ENCODE peak calls at places on chromosomes 7 and 10, in ten cellular contexts. One of them, this sample, is unnamed.

GRCh38 chr10:119803264-119803663 is 69.4 kb downstream of the MCMBP start:
- DNase-seq in activated T-cell treated with anti-CD3 and anti-CD28 coated beads, Interleukin-2, amount 50 U/mL, for 72 hours: no peak
- DNase-seq in MCF 10A: peak
- DNase-seq in colonic mucosa: no peak
- DNase-seq in smooth muscle cell of the brain vasculature: no peak
- DNase-seq in NCI-H774: no peak
- DNase-seq in stimulated activated CD4-positive, alpha-beta T cell treated with anti-CD3 and anti-CD28 coated beads, Interleukin-4, amount 100 ng/mL, for 24 hours: no peak
- DNase-seq in NCI-H1417: no peak
- DNase-seq in stimulated activated CD8-positive, alpha-beta memory T cell treated with anti-CD3 and anti-CD28 coated beads, Interleukin-2, amount 100 ng/mL, for 1 hour: no peak
- DNase-seq in WTC11: no peak
- DNase-seq in this sample: no peak

GRCh38 chr7:124777268-124777667 is 11.7 kb upstream of the GPR37 start:
- DNase-seq in activated T-cell treated with anti-CD3 and anti-CD28 coated beads, Interleukin-2, amount 50 U/mL, for 72 hours: no peak
- DNase-seq in MCF 10A: no peak
- DNase-seq in colonic mucosa: no peak
- DNase-seq in smooth muscle cell of the brain vasculature: no peak
- DNase-seq in NCI-H774: no peak
- DNase-seq in stimulated activated CD4-positive, alpha-beta T cell treated with anti-CD3 and anti-CD28 coated beads, Interleukin-4, amount 100 ng/mL, for 24 hours: no peak
- DNase-seq in NCI-H1417: no peak
- DNase-seq in stimulated activated CD8-positive, alpha-beta memory T cell treated with anti-CD3 and anti-CD28 coated beads, Interleukin-2, amount 100 ng/mL, for 1 hour: no peak
- DNase-seq in WTC11: no peak
- DNase-seq in this sample: no peak

GRCh38 chr7:114086906-114087651 is 168.3 kb upstream of the PPP1R3A start:
- DNase-seq in activated T-cell treated with anti-CD3 and anti-CD28 coated beads, Interleukin-2, amount 50 U/mL, for 72 hours: no peak
- DNase-seq in MCF 10A: no peak
- DNase-seq in colonic mucosa: peak
- DNase-seq in smooth muscle cell of the brain vasculature: no peak
- DNase-seq in NCI-H774: peak
- DNase-seq in stimulated activated CD4-positive, alpha-beta T cell treated with anti-CD3 and anti-CD28 coated beads, Interleukin-4, amount 100 ng/mL, for 24 hours: no peak
- DNase-seq in NCI-H1417: peak
- DNase-seq in stimulated activated CD8-positive, alpha-beta memory T cell treated with anti-CD3 and anti-CD28 coated beads, Interleukin-2, amount 100 ng/mL, for 1 hour: no peak
- DNase-seq in WTC11: peak
- DNase-seq in this sample: no peak

GRCh38 chr10:88536437-88536836 is 46.7 kb downstream of the RNLS start:
- DNase-seq in activated T-cell treated with anti-CD3 and anti-CD28 coated beads, Interleukin-2, amount 50 U/mL, for 72 hours: no peak
- DNase-seq in MCF 10A: no peak
- DNase-seq in colonic mucosa: no peak
- DNase-seq in smooth muscle cell of the brain vasculature: no peak
- DNase-seq in NCI-H774: no peak
- DNase-seq in stimulated activated CD4-positive, alpha-beta T cell treated with anti-CD3 and anti-CD28 coated beads, Interleukin-4, amount 100 ng/mL, for 24 hours: no peak
- DNase-seq in NCI-H1417: no peak
- DNase-seq in stimulated activated CD8-positive, alpha-beta memory T cell treated with anti-CD3 and anti-CD28 coated beads, Interleukin-2, amount 100 ng/mL, for 1 hour: no peak
- DNase-seq in WTC11: no peak
- DNase-seq in this sample: no peak

GRCh38 chr10:69949770-69950169 is 102.9 kb upstream of the MACROH2A2 start:
- DNase-seq in activated T-cell treated with anti-CD3 and anti-CD28 coated beads, Interleukin-2, amount 50 U/mL, for 72 hours: no peak
- DNase-seq in MCF 10A: no peak
- DNase-seq in colonic mucosa: no peak
- DNase-seq in smooth muscle cell of the brain vasculature: no peak
- DNase-seq in NCI-H774: no peak
- DNase-seq in stimulated activated CD4-positive, alpha-beta T cell treated with anti-CD3 and anti-CD28 coated beads, Interleukin-4, amount 100 ng/mL, for 24 hours: no peak
- DNase-seq in NCI-H1417: no peak
- DNase-seq in stimulated activated CD8-positive, alpha-beta memory T cell treated with anti-CD3 and anti-CD28 coated beads, Interleukin-2, amount 100 ng/mL, for 1 hour: no peak
- DNase-seq in WTC11: no peak
- DNase-seq in this sample: no peak

GRCh38 chr7:115689941-115690340 is 340.6 kb downstream of the TFEC start:
- DNase-seq in activated T-cell treated with anti-CD3 and anti-CD28 coated beads, Interleukin-2, amount 50 U/mL, for 72 hours: no peak
- DNase-seq in MCF 10A: no peak
- DNase-seq in colonic mucosa: no peak
- DNase-seq in smooth muscle cell of the brain vasculature: peak
- DNase-seq in NCI-H774: no peak
- DNase-seq in stimulated activated CD4-positive, alpha-beta T cell treated with anti-CD3 and anti-CD28 coated beads, Interleukin-4, amount 100 ng/mL, for 24 hours: no peak
- DNase-seq in NCI-H1417: no peak
- DNase-seq in stimulated activated CD8-positive, alpha-beta memory T cell treated with anti-CD3 and anti-CD28 coated beads, Interleukin-2, amount 100 ng/mL, for 1 hour: no peak
- DNase-seq in WTC11: no peak
- DNase-seq in this sample: no peak

GRCh38 chr7:17368856-17369520 is 70.5 kb downstream of the AHR start:
- DNase-seq in activated T-cell treated with anti-CD3 and anti-CD28 coated beads, Interleukin-2, amount 50 U/mL, for 72 hours: no peak
- DNase-seq in MCF 10A: peak
- DNase-seq in colonic mucosa: no peak
- DNase-seq in smooth muscle cell of the brain vasculature: no peak
- DNase-seq in NCI-H774: no peak
- DNase-seq in stimulated activated CD4-positive, alpha-beta T cell treated with anti-CD3 and anti-CD28 coated beads, Interleukin-4, amount 100 ng/mL, for 24 hours: no peak
- DNase-seq in NCI-H1417: no peak
- DNase-seq in stimulated activated CD8-positive, alpha-beta memory T cell treated with anti-CD3 and anti-CD28 coated beads, Interleukin-2, amount 100 ng/mL, for 1 hour: no peak
- DNase-seq in WTC11: no peak
- DNase-seq in this sample: no peak

GRCh38 chr7:102993532-102994029 is 80.8 kb downstream of the LRRC17 start:
- DNase-seq in activated T-cell treated with anti-CD3 and anti-CD28 coated beads, Interleukin-2, amount 50 U/mL, for 72 hours: no peak
- DNase-seq in MCF 10A: peak
- DNase-seq in colonic mucosa: no peak
- DNase-seq in smooth muscle cell of the brain vasculature: peak
- DNase-seq in NCI-H774: no peak
- DNase-seq in stimulated activated CD4-positive, alpha-beta T cell treated with anti-CD3 and anti-CD28 coated beads, Interleukin-4, amount 100 ng/mL, for 24 hours: no peak
- DNase-seq in NCI-H1417: no peak
- DNase-seq in stimulated activated CD8-positive, alpha-beta memory T cell treated with anti-CD3 and anti-CD28 coated beads, Interleukin-2, amount 100 ng/mL, for 1 hour: no peak
- DNase-seq in WTC11: no peak
- DNase-seq in this sample: no peak

GRCh38 chr7:70142247-70142932 is 544.1 kb downstream of the AUTS2 start:
- DNase-seq in activated T-cell treated with anti-CD3 and anti-CD28 coated beads, Interleukin-2, amount 50 U/mL, for 72 hours: no peak
- DNase-seq in MCF 10A: no peak
- DNase-seq in colonic mucosa: no peak
- DNase-seq in smooth muscle cell of the brain vasculature: no peak
- DNase-seq in NCI-H774: no peak
- DNase-seq in stimulated activated CD4-positive, alpha-beta T cell treated with anti-CD3 and anti-CD28 coated beads, Interleukin-4, amount 100 ng/mL, for 24 hours: no peak
- DNase-seq in NCI-H1417: no peak
- DNase-seq in stimulated activated CD8-positive, alpha-beta memory T cell treated with anti-CD3 and anti-CD28 coated beads, Interleukin-2, amount 100 ng/mL, for 1 hour: no peak
- DNase-seq in WTC11: no peak
- DNase-seq in this sample: no peak

GRCh38 chr7:84218681-84219080 is 24.1 kb upstream of the SEMA3A start:
- DNase-seq in activated T-cell treated with anti-CD3 and anti-CD28 coated beads, Interleukin-2, amount 50 U/mL, for 72 hours: no peak
- DNase-seq in MCF 10A: peak
- DNase-seq in colonic mucosa: peak
- DNase-seq in smooth muscle cell of the brain vasculature: no peak
- DNase-seq in NCI-H774: no peak
- DNase-seq in stimulated activated CD4-positive, alpha-beta T cell treated with anti-CD3 and anti-CD28 coated beads, Interleukin-4, amount 100 ng/mL, for 24 hours: no peak
- DNase-seq in NCI-H1417: no peak
- DNase-seq in stimulated activated CD8-positive, alpha-beta memory T cell treated with anti-CD3 and anti-CD28 coated beads, Interleukin-2, amount 100 ng/mL, for 1 hour: no peak
- DNase-seq in WTC11: no peak
- DNase-seq in this sample: no peak

GRCh38 chr7:70334883-70335282 is 736.6 kb downstream of the AUTS2 start:
- DNase-seq in activated T-cell treated with anti-CD3 and anti-CD28 coated beads, Interleukin-2, amount 50 U/mL, for 72 hours: peak
- DNase-seq in MCF 10A: no peak
- DNase-seq in colonic mucosa: no peak
- DNase-seq in smooth muscle cell of the brain vasculature: no peak
- DNase-seq in NCI-H774: no peak
- DNase-seq in stimulated activated CD4-positive, alpha-beta T cell treated with anti-CD3 and anti-CD28 coated beads, Interleukin-4, amount 100 ng/mL, for 24 hours: no peak
- DNase-seq in NCI-H1417: no peak
- DNase-seq in stimulated activated CD8-positive, alpha-beta memory T cell treated with anti-CD3 and anti-CD28 coated beads, Interleukin-2, amount 100 ng/mL, for 1 hour: no peak
- DNase-seq in WTC11: no peak
- DNase-seq in this sample: no peak

GRCh38 chr7:157669768-157670345 is 333.1 kb downstream of the DNAJB6 start:
- DNase-seq in activated T-cell treated with anti-CD3 and anti-CD28 coated beads, Interleukin-2, amount 50 U/mL, for 72 hours: no peak
- DNase-seq in MCF 10A: no peak
- DNase-seq in colonic mucosa: no peak
- DNase-seq in smooth muscle cell of the brain vasculature: no peak
- DNase-seq in NCI-H774: no peak
- DNase-seq in stimulated activated CD4-positive, alpha-beta T cell treated with anti-CD3 and anti-CD28 coated beads, Interleukin-4, amount 100 ng/mL, for 24 hours: no peak
- DNase-seq in NCI-H1417: no peak
- DNase-seq in stimulated activated CD8-positive, alpha-beta memory T cell treated with anti-CD3 and anti-CD28 coated beads, Interleukin-2, amount 100 ng/mL, for 1 hour: no peak
- DNase-seq in WTC11: no peak
- DNase-seq in this sample: no peak

GRCh38 chr7:36570508-36571219 is 153.6 kb downstream of the AOAH start:
- DNase-seq in activated T-cell treated with anti-CD3 and anti-CD28 coated beads, Interleukin-2, amount 50 U/mL, for 72 hours: no peak
- DNase-seq in MCF 10A: no peak
- DNase-seq in colonic mucosa: no peak
- DNase-seq in smooth muscle cell of the brain vasculature: no peak
- DNase-seq in NCI-H774: no peak
- DNase-seq in stimulated activated CD4-positive, alpha-beta T cell treated with anti-CD3 and anti-CD28 coated beads, Interleukin-4, amount 100 ng/mL, for 24 hours: no peak
- DNase-seq in NCI-H1417: no peak
- DNase-seq in stimulated activated CD8-positive, alpha-beta memory T cell treated with anti-CD3 and anti-CD28 coated beads, Interleukin-2, amount 100 ng/mL, for 1 hour: no peak
- DNase-seq in WTC11: no peak
- DNase-seq in this sample: no peak

GRCh38 chr10:74437822-74438221 is 286.8 kb downstream of the ADK start:
- DNase-seq in activated T-cell treated with anti-CD3 and anti-CD28 coated beads, Interleukin-2, amount 50 U/mL, for 72 hours: no peak
- DNase-seq in MCF 10A: peak
- DNase-seq in colonic mucosa: no peak
- DNase-seq in smooth muscle cell of the brain vasculature: no peak
- DNase-seq in NCI-H774: no peak
- DNase-seq in stimulated activated CD4-positive, alpha-beta T cell treated with anti-CD3 and anti-CD28 coated beads, Interleukin-4, amount 100 ng/mL, for 24 hours: no peak
- DNase-seq in NCI-H1417: no peak
- DNase-seq in stimulated activated CD8-positive, alpha-beta memory T cell treated with anti-CD3 and anti-CD28 coated beads, Interleukin-2, amount 100 ng/mL, for 1 hour: no peak
- DNase-seq in WTC11: no peak
- DNase-seq in this sample: no peak

GRCh38 chr7:36984051-36984492 is 259.8 kb upstream of the AOAH start:
- DNase-seq in activated T-cell treated with anti-CD3 and anti-CD28 coated beads, Interleukin-2, amount 50 U/mL, for 72 hours: no peak
- DNase-seq in MCF 10A: no peak
- DNase-seq in colonic mucosa: no peak
- DNase-seq in smooth muscle cell of the brain vasculature: no peak
- DNase-seq in NCI-H774: no peak
- DNase-seq in stimulated activated CD4-positive, alpha-beta T cell treated with anti-CD3 and anti-CD28 coated beads, Interleukin-4, amount 100 ng/mL, for 24 hours: no peak
- DNase-seq in NCI-H1417: no peak
- DNase-seq in stimulated activated CD8-positive, alpha-beta memory T cell treated with anti-CD3 and anti-CD28 coated beads, Interleukin-2, amount 100 ng/mL, for 1 hour: no peak
- DNase-seq in WTC11: no peak
- DNase-seq in this sample: no peak

GRCh38 chr7:18866359-18867036 is 250.9 kb downstream of the TWIST1 start:
- DNase-seq in activated T-cell treated with anti-CD3 and anti-CD28 coated beads, Interleukin-2, amount 50 U/mL, for 72 hours: peak
- DNase-seq in MCF 10A: peak
- DNase-seq in colonic mucosa: peak
- DNase-seq in smooth muscle cell of the brain vasculature: peak
- DNase-seq in NCI-H774: no peak
- DNase-seq in stimulated activated CD4-positive, alpha-beta T cell treated with anti-CD3 and anti-CD28 coated beads, Interleukin-4, amount 100 ng/mL, for 24 hours: peak
- DNase-seq in NCI-H1417: no peak
- DNase-seq in stimulated activated CD8-positive, alpha-beta memory T cell treated with anti-CD3 and anti-CD28 coated beads, Interleukin-2, amount 100 ng/mL, for 1 hour: no peak
- DNase-seq in WTC11: no peak
- DNase-seq in this sample: no peak

GRCh38 chr10:26858707-26859034 is 2.1 kb downstream of the ABI1 start:
- DNase-seq in activated T-cell treated with anti-CD3 and anti-CD28 coated beads, Interleukin-2, amount 50 U/mL, for 72 hours: no peak
- DNase-seq in MCF 10A: peak
- DNase-seq in colonic mucosa: no peak
- DNase-seq in smooth muscle cell of the brain vasculature: no peak
- DNase-seq in NCI-H774: no peak
- DNase-seq in stimulated activated CD4-positive, alpha-beta T cell treated with anti-CD3 and anti-CD28 coated beads, Interleukin-4, amount 100 ng/mL, for 24 hours: no peak
- DNase-seq in NCI-H1417: no peak
- DNase-seq in stimulated activated CD8-positive, alpha-beta memory T cell treated with anti-CD3 and anti-CD28 coated beads, Interleukin-2, amount 100 ng/mL, for 1 hour: no peak
- DNase-seq in WTC11: no peak
- DNase-seq in this sample: no peak

GRCh38 chr10:133528296-133528844 is 1.2 kb downstream of the CYP2E1 start:
- DNase-seq in activated T-cell treated with anti-CD3 and anti-CD28 coated beads, Interleukin-2, amount 50 U/mL, for 72 hours: no peak
- DNase-seq in MCF 10A: no peak
- DNase-seq in colonic mucosa: no peak
- DNase-seq in smooth muscle cell of the brain vasculature: no peak
- DNase-seq in NCI-H774: no peak
- DNase-seq in stimulated activated CD4-positive, alpha-beta T cell treated with anti-CD3 and anti-CD28 coated beads, Interleukin-4, amount 100 ng/mL, for 24 hours: no peak
- DNase-seq in NCI-H1417: no peak
- DNase-seq in stimulated activated CD8-positive, alpha-beta memory T cell treated with anti-CD3 and anti-CD28 coated beads, Interleukin-2, amount 100 ng/mL, for 1 hour: no peak
- DNase-seq in WTC11: no peak
- DNase-seq in this sample: no peak

GRCh38 chr7:143936087-143937009 is 1.3 kb downstream of the OR2F2 start:
- DNase-seq in activated T-cell treated with anti-CD3 and anti-CD28 coated beads, Interleukin-2, amount 50 U/mL, for 72 hours: no peak
- DNase-seq in MCF 10A: peak
- DNase-seq in colonic mucosa: no peak
- DNase-seq in smooth muscle cell of the brain vasculature: no peak
- DNase-seq in NCI-H774: no peak
- DNase-seq in stimulated activated CD4-positive, alpha-beta T cell treated with anti-CD3 and anti-CD28 coated beads, Interleukin-4, amount 100 ng/mL, for 24 hours: no peak
- DNase-seq in NCI-H1417: no peak
- DNase-seq in stimulated activated CD8-positive, alpha-beta memory T cell treated with anti-CD3 and anti-CD28 coated beads, Interleukin-2, amount 100 ng/mL, for 1 hour: no peak
- DNase-seq in WTC11: no peak
- DNase-seq in this sample: no peak

GRCh38 chr10:28587970-28588290 is 55.0 kb downstream of the WAC start:
- DNase-seq in activated T-cell treated with anti-CD3 and anti-CD28 coated beads, Interleukin-2, amount 50 U/mL, for 72 hours: no peak
- DNase-seq in MCF 10A: peak
- DNase-seq in colonic mucosa: no peak
- DNase-seq in smooth muscle cell of the brain vasculature: no peak
- DNase-seq in NCI-H774: no peak
- DNase-seq in stimulated activated CD4-positive, alpha-beta T cell treated with anti-CD3 and anti-CD28 coated beads, Interleukin-4, amount 100 ng/mL, for 24 hours: no peak
- DNase-seq in NCI-H1417: no peak
- DNase-seq in stimulated activated CD8-positive, alpha-beta memory T cell treated with anti-CD3 and anti-CD28 coated beads, Interleukin-2, amount 100 ng/mL, for 1 hour: no peak
- DNase-seq in WTC11: no peak
- DNase-seq in this sample: no peak

GRCh38 chr7:69395072-69395714 is 203.1 kb upstream of the AUTS2 start:
- DNase-seq in activated T-cell treated with anti-CD3 and anti-CD28 coated beads, Interleukin-2, amount 50 U/mL, for 72 hours: no peak
- DNase-seq in MCF 10A: no peak
- DNase-seq in colonic mucosa: no peak
- DNase-seq in smooth muscle cell of the brain vasculature: peak
- DNase-seq in NCI-H774: no peak
- DNase-seq in stimulated activated CD4-positive, alpha-beta T cell treated with anti-CD3 and anti-CD28 coated beads, Interleukin-4, amount 100 ng/mL, for 24 hours: no peak
- DNase-seq in NCI-H1417: no peak
- DNase-seq in stimulated activated CD8-positive, alpha-beta memory T cell treated with anti-CD3 and anti-CD28 coated beads, Interleukin-2, amount 100 ng/mL, for 1 hour: no peak
- DNase-seq in WTC11: no peak
- DNase-seq in this sample: no peak

GRCh38 chr10:117632406-117632805 is 89.9 kb downstream of the EMX2 start:
- DNase-seq in activated T-cell treated with anti-CD3 and anti-CD28 coated beads, Interleukin-2, amount 50 U/mL, for 72 hours: no peak
- DNase-seq in MCF 10A: no peak
- DNase-seq in colonic mucosa: no peak
- DNase-seq in smooth muscle cell of the brain vasculature: no peak
- DNase-seq in NCI-H774: no peak
- DNase-seq in stimulated activated CD4-positive, alpha-beta T cell treated with anti-CD3 and anti-CD28 coated beads, Interleukin-4, amount 100 ng/mL, for 24 hours: no peak
- DNase-seq in NCI-H1417: no peak
- DNase-seq in stimulated activated CD8-positive, alpha-beta memory T cell treated with anti-CD3 and anti-CD28 coated beads, Interleukin-2, amount 100 ng/mL, for 1 hour: no peak
- DNase-seq in WTC11: no peak
- DNase-seq in this sample: no peak

GRCh38 chr7:42099076-42099836 is 137.8 kb downstream of the GLI3 start:
- DNase-seq in activated T-cell treated with anti-CD3 and anti-CD28 coated beads, Interleukin-2, amount 50 U/mL, for 72 hours: no peak
- DNase-seq in MCF 10A: no peak
- DNase-seq in colonic mucosa: no peak
- DNase-seq in smooth muscle cell of the brain vasculature: no peak
- DNase-seq in NCI-H774: no peak
- DNase-seq in stimulated activated CD4-positive, alpha-beta T cell treated with anti-CD3 and anti-CD28 coated beads, Interleukin-4, amount 100 ng/mL, for 24 hours: no peak
- DNase-seq in NCI-H1417: no peak
- DNase-seq in stimulated activated CD8-positive, alpha-beta memory T cell treated with anti-CD3 and anti-CD28 coated beads, Interleukin-2, amount 100 ng/mL, for 1 hour: no peak
- DNase-seq in WTC11: no peak
- DNase-seq in this sample: no peak

GRCh38 chr7:66779669-66780408 is 39.3 kb downstream of the RABGEF1 start:
- DNase-seq in activated T-cell treated with anti-CD3 and anti-CD28 coated beads, Interleukin-2, amount 50 U/mL, for 72 hours: no peak
- DNase-seq in MCF 10A: peak
- DNase-seq in colonic mucosa: no peak
- DNase-seq in smooth muscle cell of the brain vasculature: no peak
- DNase-seq in NCI-H774: no peak
- DNase-seq in stimulated activated CD4-positive, alpha-beta T cell treated with anti-CD3 and anti-CD28 coated beads, Interleukin-4, amount 100 ng/mL, for 24 hours: no peak
- DNase-seq in NCI-H1417: no peak
- DNase-seq in stimulated activated CD8-positive, alpha-beta memory T cell treated with anti-CD3 and anti-CD28 coated beads, Interleukin-2, amount 100 ng/mL, for 1 hour: no peak
- DNase-seq in WTC11: no peak
- DNase-seq in this sample: no peak

GRCh38 chr7:142501434-142501833 is 243.6 kb upstream of the PRSS58 start:
- DNase-seq in activated T-cell treated with anti-CD3 and anti-CD28 coated beads, Interleukin-2, amount 50 U/mL, for 72 hours: no peak
- DNase-seq in MCF 10A: no peak
- DNase-seq in colonic mucosa: peak
- DNase-seq in smooth muscle cell of the brain vasculature: no peak
- DNase-seq in NCI-H774: no peak
- DNase-seq in stimulated activated CD4-positive, alpha-beta T cell treated with anti-CD3 and anti-CD28 coated beads, Interleukin-4, amount 100 ng/mL, for 24 hours: no peak
- DNase-seq in NCI-H1417: no peak
- DNase-seq in stimulated activated CD8-positive, alpha-beta memory T cell treated with anti-CD3 and anti-CD28 coated beads, Interleukin-2, amount 100 ng/mL, for 1 hour: no peak
- DNase-seq in WTC11: no peak
- DNase-seq in this sample: no peak

GRCh38 chr10:80472234-80473095 is 18.4 kb downstream of the TSPAN14 start:
- DNase-seq in activated T-cell treated with anti-CD3 and anti-CD28 coated beads, Interleukin-2, amount 50 U/mL, for 72 hours: peak
- DNase-seq in MCF 10A: peak
- DNase-seq in colonic mucosa: no peak
- DNase-seq in smooth muscle cell of the brain vasculature: no peak
- DNase-seq in NCI-H774: no peak
- DNase-seq in stimulated activated CD4-positive, alpha-beta T cell treated with anti-CD3 and anti-CD28 coated beads, Interleukin-4, amount 100 ng/mL, for 24 hours: peak
- DNase-seq in NCI-H1417: no peak
- DNase-seq in stimulated activated CD8-positive, alpha-beta memory T cell treated with anti-CD3 and anti-CD28 coated beads, Interleukin-2, amount 100 ng/mL, for 1 hour: no peak
- DNase-seq in WTC11: no peak
- DNase-seq in this sample: no peak

GRCh38 chr7:44977304-44977858 is 1.4 kb downstream of the MYO1G start:
- DNase-seq in activated T-cell treated with anti-CD3 and anti-CD28 coated beads, Interleukin-2, amount 50 U/mL, for 72 hours: peak
- DNase-seq in MCF 10A: no peak
- DNase-seq in colonic mucosa: no peak
- DNase-seq in smooth muscle cell of the brain vasculature: no peak
- DNase-seq in NCI-H774: no peak
- DNase-seq in stimulated activated CD4-positive, alpha-beta T cell treated with anti-CD3 and anti-CD28 coated beads, Interleukin-4, amount 100 ng/mL, for 24 hours: peak
- DNase-seq in NCI-H1417: no peak
- DNase-seq in stimulated activated CD8-positive, alpha-beta memory T cell treated with anti-CD3 and anti-CD28 coated beads, Interleukin-2, amount 100 ng/mL, for 1 hour: peak
- DNase-seq in WTC11: no peak
- DNase-seq in this sample: peak

GRCh38 chr10:70596110-70596798 is 6.3 kb downstream of the PRF1 start:
- DNase-seq in activated T-cell treated with anti-CD3 and anti-CD28 coated beads, Interleukin-2, amount 50 U/mL, for 72 hours: no peak
- DNase-seq in MCF 10A: no peak
- DNase-seq in colonic mucosa: peak
- DNase-seq in smooth muscle cell of the brain vasculature: no peak
- DNase-seq in NCI-H774: no peak
- DNase-seq in stimulated activated CD4-positive, alpha-beta T cell treated with anti-CD3 and anti-CD28 coated beads, Interleukin-4, amount 100 ng/mL, for 24 hours: no peak
- DNase-seq in NCI-H1417: no peak
- DNase-seq in stimulated activated CD8-positive, alpha-beta memory T cell treated with anti-CD3 and anti-CD28 coated beads, Interleukin-2, amount 100 ng/mL, for 1 hour: no peak
- DNase-seq in WTC11: no peak
- DNase-seq in this sample: no peak

This sample was measured in activated naive CD8-positive, alpha-beta T cell treated with anti-CD3 and anti-CD28 coated beads for 36 hours.